ENCODE peak calls at places on chromosomes 13 and 19, in four cellular contexts. N is fibroblast of pulmonary artery, L is neural progenitor cell, F is heart left ventricle. M is an unnamed sample.

GRCh38 chr19:32647361-32647760 is 27.6 kb downstream of the ANKRD27 start:
- DNase-seq in N (no peak), L (no peak), F (no peak), M (no peak)

GRCh38 chr19:21566073-21566472 is 60.7 kb downstream of the ZNF429 start:
- DNase-seq in N (no peak), L (no peak), F (no peak), M (no peak)

GRCh38 chr13:52356327-52356726 is 49.6 kb downstream of the THSD1 start:
- DNase-seq in N (peak), L (no peak), F (no peak), M (peak)

GRCh38 chr19:5958074-5958850 is 19.7 kb downstream of the RANBP3 start:
- DNase-seq in N (no peak), L (no peak), F (no peak), M (no peak)

GRCh38 chr13:113860579-113861432 is 3.1 kb downstream of the GAS6 start:
- DNase-seq in N (peak), L (peak), F (no peak), M (no peak)

GRCh38 chr19:2079076-2079864 is 16.9 kb downstream of the MOB3A start:
- DNase-seq in N (no peak), L (no peak), F (no peak), M (no peak)

GRCh38 chr19:3983936-3984583 is 1.2 kb downstream of the EEF2 start:
- DNase-seq in N (peak), L (no peak), F (peak), M (peak)

GRCh38 chr13:110273254-110273653 is 33.7 kb downstream of the COL4A1 start:
- DNase-seq in N (no peak), L (no peak), F (peak), M (no peak)

GRCh38 chr13:38582133-38582532 is 104.7 kb upstream of the FREM2 start:
- DNase-seq in N (peak), L (peak), F (no peak), M (peak)

GRCh38 chr13:50910483-50910805 is 853 bp downstream of the RNASEH2B start:
- DNase-seq in N (peak), L (peak), F (peak), M (peak)

GRCh38 chr13:50914301-50914700 is 4.7 kb downstream of the RNASEH2B start:
- DNase-seq in N (no peak), L (no peak), F (no peak), M (peak)

GRCh38 chr13:50912851-50913250 is 3.3 kb downstream of the RNASEH2B start:
- DNase-seq in N (no peak), L (no peak), F (no peak), M (no peak)

GRCh38 chr13:50911051-50911690 is 1.6 kb downstream of the RNASEH2B start:
- DNase-seq in N (peak), L (peak), F (no peak), M (peak)

DNA sequence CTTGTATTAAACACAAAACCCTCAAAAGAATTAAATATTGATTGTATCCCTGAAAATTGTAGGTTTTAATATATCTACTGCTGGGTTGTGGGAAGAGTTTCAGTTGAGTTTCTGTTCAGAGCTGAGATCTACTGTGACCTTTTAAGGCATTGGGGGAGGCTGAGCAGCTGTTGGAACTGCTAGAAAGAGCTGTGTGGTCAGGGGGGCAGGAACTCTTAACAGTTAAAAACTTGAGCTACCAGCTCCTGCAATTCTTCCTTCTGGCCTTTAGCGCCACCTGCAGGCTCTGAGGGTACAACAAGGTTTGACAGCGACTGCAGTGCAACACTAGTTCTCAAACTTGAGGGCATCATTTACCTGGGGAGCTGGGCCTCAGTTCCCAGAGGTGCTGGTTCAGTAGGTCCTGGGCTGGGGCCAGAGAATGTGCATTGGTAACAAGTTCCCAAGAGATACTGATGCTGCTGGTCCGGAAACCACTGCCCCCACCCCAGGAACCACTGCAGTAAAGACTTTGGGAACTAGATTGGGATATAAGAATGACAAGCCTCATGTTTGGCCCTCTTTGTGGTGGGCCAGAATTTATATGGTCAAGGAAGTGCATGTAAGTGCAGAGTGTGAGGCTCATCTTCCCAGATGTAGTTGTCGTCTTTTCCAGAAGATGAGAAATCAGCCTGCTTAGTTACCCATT is 2.5 kb downstream of the RNASEH2B start:
- DNase-seq in N (peak), L (peak), F (peak), M (peak)
- H3K4me3 ChIP-seq in N (no peak), L (no peak), F (no peak), M (no peak)

GRCh38 chr19:54294539-54294938 is 13.6 kb upstream of the LILRB2 start:
- DNase-seq in N (no peak), L (no peak), F (no peak), M (no peak)

GRCh38 chr19:54299515-54299914 is 13.5 kb downstream of the LILRA5 start:
- DNase-seq in N (no peak), L (no peak), F (no peak), M (no peak)

GRCh38 chr19:54299126-54299498 is 13.9 kb downstream of the LILRA5 start:
- DNase-seq in N (no peak), L (no peak), F (no peak), M (no peak)

GRCh38 chr19:54298357-54299125 is 14.4 kb downstream of the LILRA5 start:
- DNase-seq in N (no peak), L (no peak), F (no peak), M (no peak)

DNA sequence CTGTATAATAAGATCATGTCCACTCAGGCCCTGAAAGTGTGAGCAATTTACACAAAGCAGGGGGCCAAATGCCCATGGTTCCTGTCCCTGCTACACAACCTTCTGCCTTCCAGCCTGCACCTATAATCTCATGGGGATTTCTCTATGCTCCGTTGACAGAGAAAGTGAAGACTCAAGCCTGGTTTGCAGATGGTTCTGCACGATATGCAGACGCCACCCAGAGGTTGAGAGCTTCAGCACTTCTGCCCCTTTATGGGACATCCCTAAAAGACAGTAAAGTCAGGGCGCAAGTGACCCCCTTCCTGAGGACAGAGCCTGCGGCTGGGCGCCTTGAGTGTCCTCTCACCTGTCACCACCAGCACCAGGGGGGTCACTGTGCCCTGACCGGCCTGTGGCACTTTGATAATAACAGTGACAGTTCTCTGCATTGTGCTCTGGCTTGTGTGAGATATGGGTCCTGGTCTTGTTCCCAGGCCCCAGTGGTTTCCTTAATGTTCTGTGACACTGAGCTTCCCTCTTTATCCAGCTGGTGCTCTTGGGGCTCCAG is 15.1 kb downstream of the LILRA5 start:
- DNase-seq in N (no peak), L (peak), F (no peak), M (no peak)
- TF ChIP-seq CTCF in N (no peak), L (no peak), F (no peak), M (no peak)

GRCh38 chr19:18603958-18604819 is 2.4 kb downstream of the CRLF1 start:
- DNase-seq in N (no peak), L (peak), F (no peak), M (no peak)

GRCh38 chr19:18605546-18606280 is 886 bp downstream of the CRLF1 start:
- DNase-seq in N (no peak), L (peak), F (no peak), M (no peak)

GRCh38 chr19:18606281-18607221 is at the start of gene CRLF1:
- DNase-seq in N (no peak), L (peak), F (no peak), M (no peak)

GRCh38 chr19:18604820-18605159 is 1.8 kb downstream of the CRLF1 start:
- DNase-seq in N (no peak), L (no peak), F (no peak), M (no peak)

GRCh38 chr19:18605196-18605545 is 1.4 kb downstream of the CRLF1 start:
- DNase-seq in N (no peak), L (no peak), F (no peak), M (no peak)
- H3K4me3 ChIP-seq in N (no peak), L (no peak), F (no peak), M (no peak)

DNA sequence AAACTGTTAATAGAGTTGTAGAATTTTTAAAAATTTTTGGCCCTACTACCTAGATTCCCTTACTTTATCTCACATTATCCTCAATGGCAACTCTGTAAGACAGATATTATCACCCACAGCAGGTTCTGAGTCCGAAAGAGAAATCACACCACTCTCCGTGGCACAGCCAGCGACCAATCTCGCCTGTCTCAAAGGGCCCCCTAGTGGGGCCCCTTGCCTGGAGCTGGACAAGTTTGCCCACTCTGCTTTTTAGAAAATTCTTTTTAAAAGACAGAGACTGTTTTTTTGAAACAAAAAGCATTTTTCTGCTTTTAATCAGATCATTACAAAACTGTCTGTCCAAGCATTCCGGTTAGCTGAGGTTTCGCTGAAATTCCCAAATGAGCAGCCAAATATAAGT is 21.7 kb downstream of the PHF11 start:
- DNase-seq in N (no peak), L (peak), F (no peak), M (peak)
- TF ChIP-seq CTCF in N (peak), L (peak), F (peak), M (peak)

DNA sequence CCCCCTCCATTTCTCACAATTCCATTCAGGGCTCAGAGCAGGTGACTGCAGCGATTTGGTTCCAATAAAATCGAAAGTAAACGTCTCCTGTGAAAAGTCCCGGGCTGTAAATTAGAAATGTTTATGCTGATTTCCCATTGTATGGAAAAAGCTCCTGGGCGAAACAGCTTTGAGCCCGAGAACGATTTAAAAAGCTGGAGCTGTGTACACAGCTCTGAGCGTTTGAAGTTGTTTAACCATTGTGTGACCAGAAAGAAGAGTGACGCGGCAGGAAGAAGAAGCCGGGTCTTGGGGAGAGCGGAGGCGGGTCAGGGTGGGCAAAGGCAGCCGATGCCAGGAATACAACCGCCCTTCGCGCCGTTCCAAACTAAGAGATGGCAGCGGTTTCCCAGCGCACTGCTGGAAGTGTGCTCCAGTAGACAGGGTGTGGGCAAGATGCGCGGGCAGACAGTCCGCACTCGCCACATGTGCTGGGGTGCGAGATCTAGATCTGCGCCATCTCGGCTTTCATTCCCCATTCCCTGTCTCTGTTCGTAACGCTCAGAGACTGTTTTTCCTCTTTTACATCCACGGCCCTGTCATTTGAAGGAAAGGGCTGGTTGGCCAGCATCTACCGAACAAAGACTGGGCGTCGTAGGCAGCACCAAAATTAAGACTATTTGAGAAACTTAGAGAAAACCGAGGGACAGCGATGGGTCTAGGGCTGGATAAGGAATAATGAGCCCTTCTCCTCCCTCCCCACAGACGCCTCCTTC is 960 bp upstream of the GSX1 start:
- DNase-seq in N (no peak), L (no peak), F (no peak), M (no peak)
- H3K4me3 ChIP-seq in N (no peak), L (no peak), F (no peak), M (peak)

GRCh38 chr13:99386911-99387788 is 80.0 kb upstream of the GPR183 start:
- DNase-seq in N (peak), L (peak), F (no peak), M (no peak)
- TF ChIP-seq CTCF in N (peak), L (peak), F (peak), M (peak)

GRCh38 chr13:30375436-30375835 is 46.9 kb upstream of the UBE2L5 start:
- DNase-seq in N (no peak), L (no peak), F (no peak), M (no peak)

GRCh38 chr13:30381049-30381448 is 41.2 kb upstream of the UBE2L5 start:
- DNase-seq in N (no peak), L (no peak), F (no peak), M (no peak)

GRCh38 chr13:30373727-30374126 is 48.6 kb upstream of the UBE2L5 start:
- DNase-seq in N (no peak), L (no peak), F (no peak), M (no peak)

GRCh38 chr13:30376426-30377311 is 45.6 kb upstream of the UBE2L5 start:
- DNase-seq in N (no peak), L (no peak), F (no peak), M (no peak)

DNA sequence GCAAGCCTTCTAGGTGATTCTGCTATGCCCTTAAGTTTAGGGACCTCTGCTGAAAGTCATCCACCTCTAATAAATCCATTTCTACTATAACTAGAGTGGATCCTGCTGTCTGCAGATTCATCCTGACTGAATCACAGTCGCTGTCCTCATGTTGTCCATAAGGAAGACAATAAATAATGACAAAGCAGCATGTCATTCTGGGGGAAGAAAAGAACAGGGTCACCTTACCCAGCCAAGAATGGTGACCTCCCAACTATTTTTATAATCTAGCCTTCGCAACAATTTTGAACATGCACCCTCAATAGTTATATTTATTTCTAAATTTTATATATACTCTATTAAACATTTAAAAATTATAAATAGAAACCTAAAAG is 45.0 kb upstream of the UBE2L5 start:
- DNase-seq in N (no peak), L (no peak), F (no peak), M (no peak)
- H3K4me3 ChIP-seq in N (no peak), L (no peak), F (no peak), M (no peak)

GRCh38 chr13:21501709-21502108 is 42.6 kb upstream of the ZDHHC20 start:
- DNase-seq in N (no peak), L (peak), F (no peak), M (no peak)
- TF ChIP-seq CTCF in N (no peak), L (peak), F (no peak), M (no peak)

GRCh38 chr19:39307233-39307821 is 11.1 kb downstream of the IFNL1 start:
- DNase-seq in N (no peak), L (peak), F (no peak), M (no peak)
- H3K4me3 ChIP-seq in N (no peak), L (peak), F (peak), M (no peak)